ENCODE peak calls at places on chromosomes 5 and 9, in ten cellular contexts. One of them, this sample, is unnamed.

GRCh38 chr9:68847765-68848164 is 142.7 kb downstream of the PIP5K1B start:
- DNase-seq in ovary: no peak
- DNase-seq in H1: no peak
- DNase-seq in IMR-90: no peak
- DNase-seq in A549: no peak
- DNase-seq in upper lobe of right lung: no peak
- DNase-seq in H9: no peak
- DNase-seq in OCI-LY7: no peak
- DNase-seq in uterus: no peak
- DNase-seq in fibroblast of lung: no peak
- DNase-seq in this sample: no peak

GRCh38 chr9:34520505-34521385 is 2.0 kb downstream of the ENHO start:
- DNase-seq in A549: no peak
- DNase-seq in upper lobe of right lung: no peak
- DNase-seq in H9: no peak
- DNase-seq in ovary: no peak
- DNase-seq in fibroblast of lung: no peak
- DNase-seq in uterus: no peak
- DNase-seq in H1: no peak
- DNase-seq in IMR-90: no peak
- DNase-seq in OCI-LY7: no peak
- DNase-seq in this sample: no peak

GRCh38 chr9:121557581-121558422 is 58.2 kb upstream of the GGTA1 start:
- DNase-seq in IMR-90: peak; percentile 92
- DNase-seq in ovary: peak; percentile 51
- DNase-seq in H1: no peak
- DNase-seq in H9: peak; percentile 72
- DNase-seq in upper lobe of right lung: peak; percentile 76
- DNase-seq in uterus: peak; percentile 60
- DNase-seq in OCI-LY7: peak; percentile 31
- DNase-seq in A549: peak; percentile 26
- DNase-seq in fibroblast of lung: peak; percentile 97
- DNase-seq in this sample: peak; percentile 87

GRCh38 chr5:96562614-96563013 is 99.6 kb upstream of the CAST start:
- DNase-seq in OCI-LY7: no peak
- DNase-seq in ovary: no peak
- DNase-seq in H9: no peak
- DNase-seq in upper lobe of right lung: no peak
- DNase-seq in A549: no peak
- DNase-seq in fibroblast of lung: peak; percentile 77
- DNase-seq in uterus: no peak
- DNase-seq in H1: no peak
- DNase-seq in IMR-90: peak; percentile 69
- DNase-seq in this sample: no peak

GRCh38 chr9:133577463-133578112 is 31.6 kb downstream of the FAM163B start:
- DNase-seq in H9: no peak
- DNase-seq in upper lobe of right lung: no peak
- DNase-seq in fibroblast of lung: no peak
- DNase-seq in uterus: no peak
- DNase-seq in A549: no peak
- DNase-seq in ovary: no peak
- DNase-seq in H1: no peak
- DNase-seq in OCI-LY7: no peak
- DNase-seq in IMR-90: no peak
- DNase-seq in this sample: no peak

GRCh38 chr5:125106881-125107280 is 360.4 kb upstream of the ZNF608 start:
- DNase-seq in A549: no peak
- DNase-seq in H9: no peak
- DNase-seq in IMR-90: no peak
- DNase-seq in H1: no peak
- DNase-seq in fibroblast of lung: no peak
- DNase-seq in uterus: no peak
- DNase-seq in ovary: no peak
- DNase-seq in upper lobe of right lung: no peak
- DNase-seq in OCI-LY7: no peak
- DNase-seq in this sample: no peak

GRCh38 chr5:53257806-53258373 is 148.3 kb upstream of the MOCS2 start:
- DNase-seq in ovary: no peak
- DNase-seq in H9: no peak
- DNase-seq in upper lobe of right lung: no peak
- DNase-seq in fibroblast of lung: peak; percentile 51
- DNase-seq in IMR-90: peak; percentile 18
- DNase-seq in H1: no peak
- DNase-seq in uterus: no peak
- DNase-seq in OCI-LY7: no peak
- DNase-seq in A549: no peak
- DNase-seq in this sample: no peak

GRCh38 chr9:87301381-87301780 is 196.3 kb upstream of the DAPK1 start:
- DNase-seq in H1: no peak
- DNase-seq in ovary: no peak
- DNase-seq in upper lobe of right lung: no peak
- DNase-seq in H9: no peak
- DNase-seq in IMR-90: no peak
- DNase-seq in A549: no peak
- DNase-seq in fibroblast of lung: no peak
- DNase-seq in OCI-LY7: no peak
- DNase-seq in uterus: peak; percentile 58
- DNase-seq in this sample: no peak

GRCh38 chr5:8825161-8825757 is 720.6 kb downstream of the SEMA5A start:
- DNase-seq in uterus: no peak
- DNase-seq in fibroblast of lung: peak; percentile 31
- DNase-seq in IMR-90: peak; percentile 40
- DNase-seq in H9: no peak
- DNase-seq in H1: no peak
- DNase-seq in A549: no peak
- DNase-seq in ovary: no peak
- DNase-seq in upper lobe of right lung: no peak
- DNase-seq in OCI-LY7: no peak
- DNase-seq in this sample: no peak

GRCh38 chr9:68894502-68894901 is 119.4 kb downstream of the PRKACG start:
- DNase-seq in OCI-LY7: no peak
- DNase-seq in uterus: no peak
- DNase-seq in upper lobe of right lung: no peak
- DNase-seq in H1: no peak
- DNase-seq in ovary: no peak
- DNase-seq in IMR-90: no peak
- DNase-seq in A549: no peak
- DNase-seq in fibroblast of lung: no peak
- DNase-seq in H9: no peak
- DNase-seq in this sample: no peak

GRCh38 chr9:124894741-124895170 is 32.8 kb downstream of the ARPC5L start:
- DNase-seq in OCI-LY7: peak; percentile 83
- DNase-seq in H9: peak; percentile 60
- DNase-seq in uterus: no peak
- DNase-seq in upper lobe of right lung: no peak
- DNase-seq in A549: peak; percentile 59
- DNase-seq in H1: no peak
- DNase-seq in ovary: no peak
- DNase-seq in fibroblast of lung: peak; percentile 38
- DNase-seq in IMR-90: peak; percentile 55
- DNase-seq in this sample: no peak

GRCh38 chr9:73152953-73153352 is 1.3 kb downstream of the ANXA1 start:
- DNase-seq in IMR-90: no peak
- DNase-seq in upper lobe of right lung: no peak
- DNase-seq in H1: no peak
- DNase-seq in ovary: no peak
- DNase-seq in A549: no peak
- DNase-seq in H9: no peak
- DNase-seq in OCI-LY7: no peak
- DNase-seq in fibroblast of lung: peak; percentile 49
- DNase-seq in uterus: no peak
- DNase-seq in this sample: no peak

GRCh38 chr5:167453518-167454020 is 837.9 kb upstream of the WWC1 start:
- DNase-seq in A549: no peak
- DNase-seq in H9: no peak
- DNase-seq in ovary: no peak
- DNase-seq in fibroblast of lung: peak; percentile 60
- DNase-seq in H1: no peak
- DNase-seq in upper lobe of right lung: no peak
- DNase-seq in OCI-LY7: no peak
- DNase-seq in uterus: no peak
- DNase-seq in IMR-90: no peak
- DNase-seq in this sample: no peak

GRCh38 chr9:132997591-132997990 is 19.1 kb downstream of the GFI1B start:
- DNase-seq in ovary: no peak
- DNase-seq in upper lobe of right lung: no peak
- DNase-seq in H9: no peak
- DNase-seq in fibroblast of lung: peak; percentile 52
- DNase-seq in OCI-LY7: no peak
- DNase-seq in H1: no peak
- DNase-seq in IMR-90: peak; percentile 65
- DNase-seq in uterus: no peak
- DNase-seq in A549: no peak
- DNase-seq in this sample: no peak

GRCh38 chr5:174482549-174482948 is 241.8 kb upstream of the MSX2 start:
- DNase-seq in uterus: no peak
- DNase-seq in H1: no peak
- DNase-seq in fibroblast of lung: no peak
- DNase-seq in A549: no peak
- DNase-seq in H9: no peak
- DNase-seq in IMR-90: no peak
- DNase-seq in upper lobe of right lung: no peak
- DNase-seq in ovary: no peak
- DNase-seq in OCI-LY7: no peak
- DNase-seq in this sample: no peak

GRCh38 chr9:129507805-129508204 is 113.1 kb downstream of the C9orf50 start:
- DNase-seq in ovary: no peak
- DNase-seq in OCI-LY7: no peak
- DNase-seq in A549: no peak
- DNase-seq in H9: no peak
- DNase-seq in IMR-90: no peak
- DNase-seq in upper lobe of right lung: no peak
- DNase-seq in uterus: no peak
- DNase-seq in fibroblast of lung: no peak
- DNase-seq in H1: no peak
- DNase-seq in this sample: no peak

GRCh38 chr5:154850255-154851062 is at the start of gene FAXDC2:
- DNase-seq in IMR-90: peak; percentile 88
- DNase-seq in A549: no peak
- DNase-seq in fibroblast of lung: peak; percentile 86
- DNase-seq in H9: peak; percentile 81
- DNase-seq in uterus: peak; percentile 89
- DNase-seq in ovary: peak; percentile 82
- DNase-seq in upper lobe of right lung: peak; percentile 81
- DNase-seq in OCI-LY7: no peak
- DNase-seq in H1: no peak
- DNase-seq in this sample: peak; percentile 72

GRCh38 chr5:75510417-75510835 is 1.0 kb downstream of the CERT1 start:
- DNase-seq in ovary: no peak
- DNase-seq in uterus: no peak
- DNase-seq in upper lobe of right lung: no peak
- DNase-seq in OCI-LY7: peak; percentile 35
- DNase-seq in fibroblast of lung: peak; percentile 49
- DNase-seq in H1: no peak
- DNase-seq in A549: no peak
- DNase-seq in IMR-90: peak; percentile 28
- DNase-seq in H9: no peak
- DNase-seq in this sample: no peak

GRCh38 chr5:171647043-171647899 is 138.3 kb upstream of the SMIM23 start:
- DNase-seq in OCI-LY7: no peak
- DNase-seq in ovary: no peak
- DNase-seq in upper lobe of right lung: no peak
- DNase-seq in uterus: no peak
- DNase-seq in H9: peak; percentile 69
- DNase-seq in IMR-90: peak; percentile 79
- DNase-seq in H1: no peak
- DNase-seq in A549: peak; percentile 45
- DNase-seq in fibroblast of lung: peak; percentile 88
- DNase-seq in this sample: no peak
- TF ChIP-seq CTCF in OCI-LY7: no peak
- TF ChIP-seq CTCF in ovary: no peak
- TF ChIP-seq CTCF in upper lobe of right lung: no peak
- TF ChIP-seq CTCF in uterus: no peak
- TF ChIP-seq CTCF in H9: no peak
- TF ChIP-seq CTCF in IMR-90: peak; percentile 18
- TF ChIP-seq CTCF in H1: no peak
- TF ChIP-seq CTCF in A549: no peak
- TF ChIP-seq CTCF in fibroblast of lung: no peak
- TF ChIP-seq CTCF in this sample: no peak

DNA sequence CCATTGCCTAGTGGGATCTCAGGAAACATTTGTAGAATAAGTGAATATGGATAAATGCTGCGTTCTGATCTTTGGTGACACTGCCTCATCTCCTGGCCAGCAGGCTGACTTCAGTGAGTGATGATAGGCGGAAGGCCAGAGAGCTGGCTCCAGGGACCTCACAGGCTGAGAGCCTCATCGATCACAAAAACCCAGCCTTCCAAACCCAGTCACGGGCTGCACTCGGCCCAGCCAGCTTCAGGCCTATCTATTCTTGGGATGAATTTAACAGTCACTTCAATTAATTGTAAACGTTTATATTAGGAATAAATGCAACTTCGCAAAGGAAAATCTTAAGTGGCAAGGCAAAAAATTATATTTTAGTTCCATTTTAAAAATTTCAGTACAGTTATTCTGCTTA is 201.6 kb downstream of the IRX2 start:
- DNase-seq in uterus: no peak
- DNase-seq in H9: no peak
- DNase-seq in OCI-LY7: no peak
- DNase-seq in H1: no peak
- DNase-seq in upper lobe of right lung: no peak
- DNase-seq in fibroblast of lung: no peak
- DNase-seq in ovary: no peak
- DNase-seq in IMR-90: no peak
- DNase-seq in A549: no peak
- DNase-seq in this sample: no peak
- H3K4me1 ChIP-seq in uterus: no peaks in the 10 kb centered on the region
- H3K4me1 ChIP-seq in H9: no peaks in the 10 kb centered on the region
- H3K4me1 ChIP-seq in OCI-LY7: no peaks in the 10 kb centered on the region
- H3K4me1 ChIP-seq in H1: no peaks in the 10 kb centered on the region
- H3K4me1 ChIP-seq in upper lobe of right lung: no peaks in the 10 kb centered on the region
- H3K4me1 ChIP-seq in fibroblast of lung: no peaks in the 10 kb centered on the region
- H3K4me1 ChIP-seq in ovary: no peaks in the 10 kb centered on the region
- H3K4me1 ChIP-seq in IMR-90: no peaks in the 10 kb centered on the region
- H3K4me1 ChIP-seq in A549: no peaks in the 10 kb centered on the region
- H3K4me1 ChIP-seq in this sample: no peaks in the 10 kb centered on the region

DNA sequence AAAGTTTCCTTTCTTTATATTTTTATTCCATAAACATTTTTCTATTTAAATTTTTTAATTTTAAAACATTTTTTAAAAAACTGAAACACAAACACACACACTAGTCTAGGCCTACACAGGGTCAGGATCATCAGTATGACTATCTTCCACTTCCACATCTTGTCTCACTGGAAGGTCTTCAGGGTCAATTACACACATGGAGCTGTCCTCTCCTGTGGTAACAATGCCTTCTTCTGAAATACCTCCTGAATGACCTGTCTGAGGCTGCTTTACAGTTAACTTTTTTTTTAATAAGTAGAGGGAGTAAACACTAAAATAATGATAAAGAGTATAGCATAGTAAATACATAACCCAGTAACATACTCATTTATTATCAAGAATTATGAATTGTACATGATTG is 17.3 kb upstream of the CEP120 start:
- DNase-seq in H1: no peak
- DNase-seq in IMR-90: peak; percentile 55
- DNase-seq in uterus: no peak
- DNase-seq in H9: no peak
- DNase-seq in A549: no peak
- DNase-seq in fibroblast of lung: no peak
- DNase-seq in ovary: no peak
- DNase-seq in upper lobe of right lung: no peak
- DNase-seq in OCI-LY7: no peak
- DNase-seq in this sample: no peak
- H3K27ac ChIP-seq in H1: no peak overlapping the region
- H3K27ac ChIP-seq in IMR-90: no peak overlapping the region
- H3K27ac ChIP-seq in uterus: no peak overlapping the region
- H3K27ac ChIP-seq in H9: no peak overlapping the region
- H3K27ac ChIP-seq in A549: no peak overlapping the region
- H3K27ac ChIP-seq in fibroblast of lung: no peak overlapping the region
- H3K27ac ChIP-seq in ovary: no peak overlapping the region
- H3K27ac ChIP-seq in upper lobe of right lung: no peak overlapping the region
- H3K27ac ChIP-seq in OCI-LY7: no peak overlapping the region
- H3K27ac ChIP-seq in this sample: no peak overlapping the region

GRCh38 chr5:150119421-150120061 is 33.2 kb upstream of the CSF1R start:
- DNase-seq in fibroblast of lung: no peak
- DNase-seq in H9: no peak
- DNase-seq in A549: no peak
- DNase-seq in ovary: no peak
- DNase-seq in H1: no peak
- DNase-seq in upper lobe of right lung: peak; percentile 27
- DNase-seq in uterus: peak; percentile 12
- DNase-seq in OCI-LY7: no peak
- DNase-seq in IMR-90: no peak
- DNase-seq in this sample: no peak
- TF ChIP-seq CTCF in fibroblast of lung: no peak
- TF ChIP-seq CTCF in H9: no peak
- TF ChIP-seq CTCF in A549: no peak
- TF ChIP-seq CTCF in ovary: no peak
- TF ChIP-seq CTCF in H1: no peak
- TF ChIP-seq CTCF in upper lobe of right lung: no peak
- TF ChIP-seq CTCF in uterus: no peak
- TF ChIP-seq CTCF in OCI-LY7: no peak
- TF ChIP-seq CTCF in IMR-90: no peak
- TF ChIP-seq CTCF in this sample: no peak

This sample was measured in psoas muscle.